ENCODE peak calls at places on chromosomes 13 and 19, in eight cellular contexts. U is AG04450, H is left ventricle myocardium inferior, D is brain microvascular endothelial cell, I is dorsolateral prefrontal cortex, P is upper lobe of right lung, Y is mesenchymal stem cell, L is esophagus squamous epithelium. E is an unnamed sample.

GRCh38 chr19:56085571-56086275 is 35.4 kb downstream of the ZNF787 start:
- DNase-seq in U (no peak), H (no peak), D (no peak), I (no peak), P (peak; percentile 44), Y (no peak), L (no peak), E (no peak)

GRCh38 chr19:9819590-9819898 is 665 bp upstream of the FBXL12 start:
- DNase-seq in U (no peak), H (no peak), D (no peak), I (no peak), P (no peak), Y (no peak), L (no peak), E (no peak)

GRCh38 chr19:6135367-6135766 is at the start of gene ACSBG2:
- DNase-seq in U (no peak), H (no peak), D (no peak), I (no peak), P (no peak), Y (no peak), L (no peak), E (no peak)

GRCh38 chr13:96769874-96770273 is 224.4 kb downstream of the OXGR1 start:
- DNase-seq in U (no peak), H (no peak), D (no peak), I (no peak), P (no peak), Y (peak; percentile 34), L (no peak), E (no peak)

GRCh38 chr19:12766051-12766521 is 9.3 kb downstream of the HOOK2 start:
- DNase-seq in U (peak; percentile 45), H (peak; percentile 90), D (peak; percentile 72), I (peak; percentile 89), P (peak; percentile 94), Y (no peak), L (no peak), E (no peak)

GRCh38 chr13:41568143-41568989 is 111.0 kb downstream of the RGCC start:
- DNase-seq in U (no peak), H (no peak), D (no peak), I (no peak), P (no peak), Y (no peak), L (no peak), E (peak; percentile 21)

GRCh38 chr19:43504426-43505185 is at the start of gene PHLDB3:
- DNase-seq in U (no peak), H (no peak), D (no peak), I (no peak), P (peak; percentile 71), Y (no peak), L (no peak), E (peak; percentile 36)

GRCh38 chr19:5913739-5914357 is at the start of gene CAPS:
- DNase-seq in U (no peak), H (peak; percentile 60), D (no peak), I (no peak), P (peak; percentile 89), Y (no peak), L (no peak), E (no peak)

GRCh38 chr13:71254384-71254783 is 612.6 kb downstream of the DACH1 start:
- DNase-seq in U (no peak), H (no peak), D (no peak), I (no peak), P (no peak), Y (no peak), L (no peak), E (peak; percentile 67)

GRCh38 chr13:86601351-86601750 is 802.1 kb upstream of the SLITRK6 start:
- DNase-seq in U (no peak), H (no peak), D (no peak), I (no peak), P (no peak), Y (peak; percentile 58), L (no peak), E (no peak)

GRCh38 chr13:80341771-80342271 is 895 bp upstream of the SPRY2 start:
- DNase-seq in U (no peak), H (peak; percentile 66), D (peak; percentile 40), I (peak; percentile 43), P (peak; percentile 83), Y (peak; percentile 64), L (no peak), E (peak; percentile 83)

GRCh38 chr13:54965881-54966280 is 1937.3 kb downstream of the OLFM4 start:
- DNase-seq in U (no peak), H (no peak), D (no peak), I (no peak), P (no peak), Y (peak; percentile 76), L (no peak), E (peak; percentile 18)

GRCh38 chr19:3544054-3544376 is 5.0 kb downstream of the TEKTIP1 start:
- DNase-seq in U (no peak), H (no peak), D (no peak), I (no peak), P (no peak), Y (no peak), L (no peak), E (no peak)

GRCh38 chr19:33468361-33469170 is 53.0 kb downstream of the PEPD start:
- DNase-seq in U (no peak), H (no peak), D (no peak), I (no peak), P (peak; percentile 43), Y (peak; percentile 12), L (no peak), E (peak; percentile 59)

GRCh38 chr19:4456843-4457653 is 546 bp downstream of the UBXN6 start:
- DNase-seq in U (no peak), H (peak; percentile 51), D (peak; percentile 22), I (no peak), P (no peak), Y (peak; percentile 75), L (no peak), E (peak; percentile 80)

GRCh38 chr19:42276284-42276683 is 7.2 kb downstream of the CIC start:
- DNase-seq in U (no peak), H (no peak), D (no peak), I (no peak), P (no peak), Y (no peak), L (no peak), E (no peak)

GRCh38 chr19:42275103-42275502 is 6.1 kb downstream of the CIC start:
- DNase-seq in U (no peak), H (no peak), D (no peak), I (peak; percentile 61), P (no peak), Y (no peak), L (no peak), E (no peak)

GRCh38 chr19:42274065-42274682 is 5.1 kb downstream of the CIC start:
- DNase-seq in U (no peak), H (no peak), D (no peak), I (no peak), P (no peak), Y (no peak), L (no peak), E (no peak)

GRCh38 chr19:42276821-42277220 is 7.8 kb downstream of the CIC start:
- DNase-seq in U (no peak), H (no peak), D (no peak), I (no peak), P (no peak), Y (no peak), L (no peak), E (no peak)

GRCh38 chr19:42275517-42275916 is 6.5 kb downstream of the CIC start:
- DNase-seq in U (no peak), H (no peak), D (no peak), I (no peak), P (no peak), Y (no peak), L (no peak), E (no peak)
- H3K27ac ChIP-seq in U (no peak overlapping the region), H (peak overlapping the region; percentile 98), D (no peak overlapping the region), I (peak overlapping the region; percentile 44), P (no peak overlapping the region), Y (peak overlapping the region; percentile 11), L (peak overlapping the region; percentile 98), E (no peak overlapping the region)

DNA sequence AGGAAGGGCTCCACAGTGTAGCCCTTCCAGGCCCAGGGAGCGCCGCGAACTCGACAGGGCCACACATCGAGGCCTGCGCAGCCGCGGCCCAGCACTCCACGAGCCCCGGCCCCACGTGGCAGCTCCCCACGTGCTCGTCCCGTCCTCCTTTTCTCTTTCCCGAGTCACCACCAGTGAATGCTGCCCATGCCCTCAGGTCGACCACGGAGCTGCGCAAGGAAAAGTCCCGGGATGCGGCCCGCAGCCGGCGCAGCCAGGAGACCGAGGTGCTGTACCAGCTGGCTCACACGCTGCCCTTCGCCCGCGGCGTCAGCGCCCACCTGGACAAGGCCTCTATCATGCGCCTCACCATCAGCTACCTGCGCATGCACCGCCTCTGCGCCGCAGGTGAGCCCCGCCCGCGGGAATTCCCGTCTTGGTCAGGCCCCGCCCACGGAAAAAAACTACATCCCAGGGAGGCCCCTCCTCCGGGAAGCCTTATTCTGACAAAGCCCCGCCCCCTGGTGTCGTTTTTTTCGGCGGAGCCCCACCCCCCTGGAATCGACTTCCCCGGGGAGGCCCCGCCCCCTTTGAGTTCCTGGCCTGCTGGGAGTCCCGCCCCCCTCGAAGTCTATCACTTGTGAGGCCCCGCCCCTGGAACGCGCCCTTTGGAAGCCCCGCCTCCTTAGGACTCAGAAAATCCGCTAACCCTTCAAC is 7.0 kb downstream of the HIF3A start:
- DNase-seq in U (no peak), H (peak; percentile 63), D (peak; percentile 85), I (no peak), P (peak; percentile 92), Y (peak; percentile 38), L (no peak), E (peak; percentile 98)
- H3K4me3 ChIP-seq in U (no peak overlapping the region), H (peak overlapping the region; percentile 4), D (peak overlapping the region; percentile 47), I (no peak overlapping the region), P (no peak overlapping the region), Y (no peak overlapping the region), L (no peak overlapping the region), E (peak overlapping the region; percentile 25)

GRCh38 chr13:64428196-64428595 is 2801.9 kb downstream of the PCDH9 start:
- DNase-seq in U (peak; percentile 49), H (no peak), D (no peak), I (no peak), P (no peak), Y (peak; percentile 61), L (no peak), E (no peak)

GRCh38 chr13:64429691-64430090 is 2800.4 kb downstream of the PCDH9 start:
- DNase-seq in U (no peak), H (no peak), D (no peak), I (no peak), P (no peak), Y (no peak), L (no peak), E (no peak)
- H3K27ac ChIP-seq in U (no peak overlapping the region), H (no peak overlapping the region), D (no peak overlapping the region), I (no peak overlapping the region), P (no peak overlapping the region), Y (no peak overlapping the region), L (no peak overlapping the region), E (no peak overlapping the region)

DNA sequence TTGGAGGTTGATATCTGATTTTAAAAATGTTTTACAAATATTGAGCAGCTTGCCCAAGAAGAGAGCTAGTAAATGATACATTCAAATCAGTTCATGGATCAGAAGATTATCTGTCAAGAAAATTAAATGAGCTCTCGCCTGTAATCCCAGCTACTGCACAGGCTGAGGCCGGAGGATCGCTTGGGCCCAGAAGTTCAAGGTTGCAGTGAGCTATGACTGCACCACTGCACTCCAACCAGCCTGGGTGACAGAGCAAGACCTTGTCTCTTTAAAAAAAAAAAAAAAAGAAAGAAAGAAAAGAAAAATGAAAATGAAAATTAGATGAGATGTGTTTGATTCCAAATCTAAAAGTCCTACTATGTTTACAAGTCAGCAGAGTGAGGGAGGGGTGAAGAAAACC is 2.4 kb downstream of the SPART start:
- DNase-seq in U (no peak), H (no peak), D (no peak), I (no peak), P (no peak), Y (no peak), L (no peak), E (no peak)
- H3K4me3 ChIP-seq in U (peak overlapping the region; percentile 83), H (peak overlapping the region; percentile 81), D (no peak overlapping the region), I (peak overlapping the region; percentile 81), P (peak overlapping the region; percentile 86), Y (peak overlapping the region; percentile 90), L (no peak overlapping the region), E (no peak overlapping the region)

E was measured in mesendoderm.